ENCODE peak calls at places on chromosomes 2 and 18, in five cellular contexts. M is prostate gland, G is GM23248, K is ovary, X is aorta. E is an unnamed sample. For H3K9me3, the result is how much of the 10 kb centered on the place peaks cover.

GRCh38 chr2:16037808-16038457 is 97.6 kb downstream of the MYCN start:
- DNase-seq in M (no peak), G (no peak), K (no peak), X (no peak), E (no peak)

GRCh38 chr18:8851659-8852058 is 146.3 kb downstream of the MTCL1 start:
- DNase-seq in M (no peak), G (no peak), K (no peak), X (no peak), E (no peak)

GRCh38 chr2:193966590-193966989 is 1690.4 kb upstream of the SLC39A10 start:
- DNase-seq in M (no peak), G (peak), K (no peak), X (no peak), E (no peak)

GRCh38 chr2:236568068-236568921 is 1.3 kb upstream of the ACKR3 start:
- DNase-seq in M (no peak), G (peak), K (peak), X (peak), E (no peak)

GRCh38 chr2:227460079-227460485 is 11.9 kb upstream of the AGFG1 start:
- DNase-seq in M (no peak), G (peak), K (no peak), X (no peak), E (peak)

GRCh38 chr2:144559681-144560080 is 39.8 kb upstream of the ZEB2 start:
- DNase-seq in M (no peak), G (no peak), K (no peak), X (no peak), E (no peak)

GRCh38 chr2:176079851-176080539 is 3.8 kb downstream of the EVX2 start:
- DNase-seq in M (no peak), G (peak), K (no peak), X (peak), E (no peak)

GRCh38 chr2:212228651-212229253 is 309.9 kb downstream of the ERBB4 start:
- DNase-seq in M (no peak), G (peak), K (no peak), X (no peak), E (no peak)

GRCh38 chr18:53944721-53945120 is 279.7 kb downstream of the MBD2 start:
- DNase-seq in M (no peak), G (no peak), K (no peak), X (no peak), E (no peak)

GRCh38 chr2:226115102-226115831 is 684.4 kb downstream of the IRS1 start:
- DNase-seq in M (no peak), G (peak), K (no peak), X (no peak), E (no peak)

GRCh38 chr18:2978626-2979025 is 34.3 kb downstream of the LPIN2 start:
- DNase-seq in M (no peak), G (peak), K (peak), X (no peak), E (no peak)

GRCh38 chr18:24793742-24794141 is 333.3 kb downstream of the HRH4 start:
- DNase-seq in M (no peak), G (peak), K (no peak), X (no peak), E (no peak)

GRCh38 chr2:239825705-239825979 is 199.5 kb downstream of the NDUFA10 start:
- DNase-seq in M (no peak), G (no peak), K (peak), X (no peak), E (no peak)

GRCh38 chr2:24708537-24709152 is 84.5 kb downstream of the PTRHD1 start:
- DNase-seq in M (no peak), G (peak), K (no peak), X (no peak), E (no peak)
- H3K9me3 ChIP-seq in M (under half), G (under half), K (under half), X (under half), E (under half)

DNA sequence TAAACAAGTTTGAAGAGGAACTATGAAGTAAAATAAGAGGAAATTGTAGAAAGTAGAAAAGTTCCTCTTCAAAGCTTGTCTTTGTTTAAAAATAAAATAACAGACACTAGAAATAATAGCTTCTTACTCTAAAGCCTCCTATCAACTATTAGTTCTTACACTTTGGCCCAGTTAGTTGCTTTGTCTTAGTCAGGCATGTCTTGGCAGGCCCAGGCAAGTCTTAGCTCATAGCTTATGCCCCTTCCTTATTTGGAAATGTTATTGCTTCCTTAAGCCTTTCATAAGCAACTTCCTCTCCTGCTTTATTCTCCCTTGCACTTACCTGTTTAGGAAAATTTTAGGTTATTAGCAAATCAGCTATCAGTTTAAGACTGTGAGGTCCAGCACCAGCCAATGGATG is 950.6 kb upstream of the LRATD1 start:
- DNase-seq in M (no peak), G (peak), K (no peak), X (no peak), E (no peak)
- H3K9me3 ChIP-seq in M (under half), G (under half), K (under half), X (under half), E (under half)

GRCh38 chr2:221724631-221725203 is 152.6 kb upstream of the EPHA4 start:
- DNase-seq in M (no peak), G (no peak), K (no peak), X (no peak), E (no peak)
- H3K9me3 ChIP-seq in M (under half), G (under half), K (under half), X (under half), E (under half)

DNA sequence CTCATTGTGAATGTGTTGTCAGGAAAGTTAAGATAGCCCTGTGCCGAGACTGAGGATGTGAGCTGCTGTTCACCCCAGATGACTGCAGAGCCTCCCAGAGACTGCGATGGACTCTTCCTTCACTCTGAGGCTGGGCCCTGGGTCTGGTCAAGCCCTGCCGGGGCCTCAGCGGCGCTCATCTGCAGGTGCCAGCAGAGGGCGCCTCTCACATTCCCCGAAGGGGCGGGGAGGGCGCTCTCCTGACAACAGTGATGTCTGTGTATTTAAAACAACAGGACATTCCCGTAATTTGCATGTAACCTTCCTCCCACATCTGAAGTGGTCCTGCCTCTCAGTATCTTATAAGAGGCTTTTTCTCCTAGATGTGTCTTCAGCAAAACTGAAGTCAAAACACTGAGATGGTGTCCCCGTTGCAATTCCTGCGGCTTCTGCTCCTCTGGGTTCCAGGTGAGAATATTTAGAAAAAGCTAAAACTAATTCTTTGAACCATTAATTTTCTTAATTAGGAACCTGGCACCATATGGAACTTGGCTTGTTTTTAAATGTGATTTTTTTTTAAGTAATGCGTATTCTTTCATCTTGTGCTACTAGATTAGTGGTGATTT is 1377.9 kb downstream of the RPIA start:
- DNase-seq in M (no peak), G (peak), K (no peak), X (peak), E (no peak)
- H3K9me3 ChIP-seq in M (under half), G (under half), K (under half), X (under half), E (under half)